ENCODE peak calls at places on chromosomes 12 and 14, in ten cellular contexts. M, A, T, B, P, Z, Q, C, Y and R are unnamed samples.

GRCh38 chr14:94998702-94999101 is 158.6 kb downstream of the DICER1 start:
- DNase-seq in B (no peak), C (no peak), Z (no peak), A (no peak), Y (no peak), Q (no peak), T (no peak), M (no peak), P (peak; percentile 65), R (no peak)

GRCh38 chr12:54988402-54989054 is 4.0 kb upstream of the TESPA1 start:
- DNase-seq in A (peak; percentile 61), P (no peak), T (peak; percentile 71), M (peak; percentile 87), Z (no peak), Q (no peak), Y (peak; percentile 59), C (no peak), B (peak; percentile 50), R (no peak)

GRCh38 chr12:122449317-122449716 is 26.8 kb upstream of the CLIP1 start:
- DNase-seq in C (no peak), Z (no peak), Q (no peak), M (no peak), T (no peak), P (no peak), B (peak; percentile 36), Y (no peak), A (no peak), R (no peak)

GRCh38 chr12:77591959-77592358 is 238.7 kb upstream of the NAV3 start:
- DNase-seq in B (peak; percentile 16), A (no peak), C (no peak), T (no peak), Q (no peak), Z (no peak), Y (no peak), P (peak; percentile 32), M (no peak), R (no peak)

GRCh38 chr12:59695379-59695778 is 99.5 kb downstream of the SLC16A7 start:
- DNase-seq in Z (no peak), A (no peak), T (no peak), B (no peak), Q (no peak), Y (no peak), M (no peak), C (no peak), P (no peak), R (no peak)

GRCh38 chr14:104335176-104335575 is 196.8 kb downstream of the KIF26A start:
- DNase-seq in P (no peak), M (no peak), Y (no peak), C (no peak), T (no peak), Z (no peak), B (no peak), A (no peak), Q (no peak), R (peak; percentile 51)

GRCh38 chr12:57797938-57798337 is 15.4 kb downstream of the TSFM start:
- DNase-seq in Z (no peak), C (no peak), Q (no peak), B (no peak), T (no peak), P (no peak), M (no peak), Y (no peak), A (no peak), R (no peak)

GRCh38 chr12:64560395-64561301 is 49.6 kb upstream of the RASSF3 start:
- DNase-seq in P (peak; percentile 31), C (no peak), Q (no peak), Z (peak; percentile 67), B (no peak), T (no peak), A (no peak), Y (no peak), M (no peak), R (no peak)

GRCh38 chr12:10194160-10194559 is 15.3 kb downstream of the TMEM52B start:
- DNase-seq in P (no peak), T (no peak), C (no peak), A (no peak), Z (no peak), B (no peak), M (no peak), Q (no peak), Y (no peak), R (no peak)

GRCh38 chr14:68384881-68385280 is 408.0 kb downstream of the ZFP36L1 start:
- DNase-seq in Z (no peak), M (no peak), P (no peak), T (no peak), B (no peak), Q (no peak), Y (no peak), A (no peak), C (no peak), R (no peak)

GRCh38 chr12:94282675-94283074 is 134.3 kb downstream of the PLXNC1 start:
- DNase-seq in Z (no peak), A (peak; percentile 74), T (peak; percentile 36), B (no peak), Q (no peak), P (no peak), M (no peak), C (peak; percentile 57), Y (peak; percentile 34), R (no peak)

GRCh38 chr12:11136075-11136474 is 1.6 kb upstream of the TAS2R30 start:
- DNase-seq in T (no peak), C (no peak), Z (no peak), P (no peak), Q (no peak), Y (no peak), B (no peak), A (no peak), M (no peak), R (no peak)

GRCh38 chr14:72177246-72177645 is 245.0 kb downstream of the RGS6 start:
- DNase-seq in B (no peak), A (no peak), P (no peak), C (no peak), Z (no peak), Y (no peak), T (no peak), Q (no peak), M (no peak), R (no peak)

GRCh38 chr12:53327435-53328042 is 6.1 kb upstream of the AAAS start:
- DNase-seq in C (no peak), T (no peak), B (no peak), Q (no peak), Y (no peak), M (peak; percentile 40), A (no peak), Z (peak; percentile 42), P (peak; percentile 47), R (no peak)

GRCh38 chr14:100861188-100861936 is 35.4 kb downstream of the MEG3 start:
- DNase-seq in A (peak; percentile 30), Q (no peak), B (no peak), M (peak; percentile 37), C (no peak), P (no peak), Y (no peak), T (no peak), Z (no peak), R (peak; percentile 63)

GRCh38 chr12:52946797-52947547 is 1.9 kb upstream of the KRT18 start:
- DNase-seq in Q (no peak), C (no peak), A (no peak), B (no peak), M (no peak), Y (no peak), P (no peak), Z (no peak), T (peak; percentile 55), R (no peak)

DNA sequence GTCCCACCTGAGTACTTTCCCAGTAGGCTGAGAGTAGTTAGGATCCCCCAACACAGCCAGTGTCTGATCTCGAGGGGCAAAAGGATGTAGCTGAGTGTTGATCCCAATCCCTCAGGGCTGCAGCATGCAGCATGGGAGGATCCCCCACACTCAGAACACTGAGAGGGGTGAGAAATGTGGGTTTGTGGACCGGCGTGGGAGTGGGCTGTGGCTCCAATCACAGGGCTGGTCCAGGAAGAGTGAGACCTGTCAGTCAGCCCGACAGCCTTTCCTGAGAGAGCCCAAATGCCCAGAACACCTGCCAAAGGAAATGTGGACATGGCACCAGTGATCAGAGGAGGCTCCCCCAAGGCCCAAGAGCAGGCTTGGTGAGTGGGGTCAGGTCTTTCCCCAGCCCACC is 228.3 kb upstream of the MGAT4C start:
- DNase-seq in P (no peak), Q (no peak), B (no peak), A (no peak), M (no peak), T (no peak), Y (no peak), C (no peak), Z (no peak), R (no peak)
- H3K27ac ChIP-seq in P (no peak overlapping the region), Q (no peak overlapping the region), B (no peak overlapping the region), A (no peak overlapping the region), M (no peak overlapping the region), T (no peak overlapping the region), Y (no peak overlapping the region), C (no peak overlapping the region), Z (no peak overlapping the region), R (no peak overlapping the region)

GRCh38 chr12:129762436-129762835 is 141.4 kb downstream of the TMEM132D start:
- DNase-seq in T (no peak), B (no peak), Q (no peak), A (no peak), M (no peak), Z (no peak), Y (no peak), C (no peak), P (no peak), R (no peak)
- H3K4me1 ChIP-seq in T (no peaks in the 10 kb centered on the region), B (no peaks in the 10 kb centered on the region), Q (no peaks in the 10 kb centered on the region), A (no peaks in the 10 kb centered on the region), M (no peaks in the 10 kb centered on the region), Z (no peaks in the 10 kb centered on the region), Y (no peaks in the 10 kb centered on the region), C (no peaks in the 10 kb centered on the region), P (no peaks in the 10 kb centered on the region), R (no peaks in the 10 kb centered on the region)

GRCh38 chr14:93743270-93744060 is 44.8 kb downstream of the PRIMA1 start:
- DNase-seq in A (no peak), Q (no peak), Y (no peak), T (no peak), M (peak; percentile 30), Z (no peak), P (no peak), B (no peak), C (no peak), R (peak; percentile 65)
- H3K27ac ChIP-seq in A (no peak overlapping the region), Q (no peak overlapping the region), Y (peak overlapping the region; percentile 38), T (no peak overlapping the region), M (no peak overlapping the region), Z (no peak overlapping the region), P (no peak overlapping the region), B (no peak overlapping the region), C (no peak overlapping the region), R (no peak overlapping the region)

GRCh38 chr14:105700622-105701288 is 174.4 kb downstream of the TMEM121 start:
- DNase-seq in Y (peak; percentile 33), B (no peak), Q (peak; percentile 19), C (no peak), A (no peak), P (no peak), T (no peak), M (no peak), Z (no peak), R (peak; percentile 30)

GRCh38 chr14:105702275-105702817 is 176.0 kb downstream of the TMEM121 start:
- DNase-seq in Z (no peak), B (no peak), T (no peak), Q (peak; percentile 27), C (no peak), M (no peak), A (no peak), P (no peak), Y (no peak), R (peak; percentile 51)

GRCh38 chr14:105701456-105702274 is 175.3 kb downstream of the TMEM121 start:
- DNase-seq in M (no peak), Q (peak; percentile 37), T (no peak), Z (no peak), P (no peak), C (no peak), A (no peak), Y (no peak), B (no peak), R (peak; percentile 41)
- H3K4me1 ChIP-seq in M (no peaks in the 10 kb centered on the region), Q (no peaks in the 10 kb centered on the region), T (no peaks in the 10 kb centered on the region), Z (no peaks in the 10 kb centered on the region), P (no peaks in the 10 kb centered on the region), C (no peaks in the 10 kb centered on the region), A (no peaks in the 10 kb centered on the region), Y (no peaks in the 10 kb centered on the region), B (no peaks in the 10 kb centered on the region), R (no peaks in the 10 kb centered on the region)